ENCODE peak calls at places on chromosomes 11 and 22, in eight cellular contexts. B is testis, S is ovary, O is lower leg skin, G is transverse colon, Q is breast epithelium, Y is tibial nerve, X is Peyer's patch. V is an unnamed sample.

GRCh38 chr11:72036687-72037086 is 38.0 kb downstream of the IL18BP start:
- DNase-seq in B (no peak), S (no peak), O (no peak), G (no peak), Q (no peak), Y (no peak), X (no peak), V (no peak)

GRCh38 chr11:118911113-118911879 is 14.4 kb downstream of the BCL9L start:
- DNase-seq in B (no peak), S (no peak), O (no peak), G (peak; percentile 58), Q (no peak), Y (no peak), X (peak; percentile 76), V (no peak)

GRCh38 chr11:124746621-124747243 is 5.3 kb downstream of the VSIG2 start:
- DNase-seq in B (peak; percentile 62), S (peak; percentile 50), O (peak; percentile 95), G (peak; percentile 94), Q (peak; percentile 75), Y (no peak), X (peak; percentile 96), V (peak; percentile 95)

GRCh38 chr11:68998390-68998911 is 14.6 kb downstream of the MRGPRF start:
- DNase-seq in B (peak; percentile 16), S (peak; percentile 28), O (peak; percentile 81), G (peak; percentile 24), Q (no peak), Y (peak; percentile 9), X (peak; percentile 45), V (no peak)

GRCh38 chr22:17779286-17780115 is 5.2 kb upstream of the BID start:
- DNase-seq in B (no peak), S (no peak), O (no peak), G (no peak), Q (no peak), Y (no peak), X (no peak), V (no peak)

GRCh38 chr22:27460596-27461347 is 340.8 kb downstream of the MN1 start:
- DNase-seq in B (peak; percentile 34), S (no peak), O (peak; percentile 90), G (no peak), Q (peak; percentile 45), Y (peak; percentile 20), X (no peak), V (peak; percentile 12)

GRCh38 chr11:72720806-72721205 is 31.4 kb downstream of the ARAP1 start:
- DNase-seq in B (no peak), S (no peak), O (no peak), G (no peak), Q (no peak), Y (no peak), X (no peak), V (no peak)

GRCh38 chr22:24417901-24418641 is 9.3 kb upstream of the ADORA2A start:
- DNase-seq in B (no peak), S (peak; percentile 16), O (peak; percentile 84), G (no peak), Q (no peak), Y (no peak), X (peak; percentile 47), V (no peak)

GRCh38 chr11:96391698-96392307 is 2.0 kb downstream of the JRKL start:
- DNase-seq in B (no peak), S (no peak), O (no peak), G (no peak), Q (no peak), Y (no peak), X (no peak), V (no peak)

GRCh38 chr11:65315204-65315865 is 669 bp downstream of the CDC42EP2 start:
- DNase-seq in B (peak; percentile 83), S (peak; percentile 86), O (peak; percentile 95), G (peak; percentile 85), Q (peak; percentile 53), Y (peak; percentile 66), X (peak; percentile 92), V (peak; percentile 80)

GRCh38 chr11:113006916-113007445 is 45.8 kb downstream of the NCAM1 start:
- DNase-seq in B (no peak), S (no peak), O (no peak), G (no peak), Q (no peak), Y (no peak), X (no peak), V (no peak)

GRCh38 chr22:42613869-42614268 is 814 bp downstream of the POLDIP3 start:
- DNase-seq in B (no peak), S (no peak), O (peak; percentile 89), G (no peak), Q (no peak), Y (no peak), X (no peak), V (no peak)

GRCh38 chr22:42612336-42612735 is 2.3 kb downstream of the POLDIP3 start:
- DNase-seq in B (no peak), S (no peak), O (no peak), G (no peak), Q (no peak), Y (no peak), X (no peak), V (no peak)

GRCh38 chr22:42617155-42617983 is 2.7 kb upstream of the POLDIP3 start:
- DNase-seq in B (no peak), S (no peak), O (no peak), G (no peak), Q (no peak), Y (no peak), X (no peak), V (no peak)

GRCh38 chr22:42615092-42615859 is 593 bp upstream of the POLDIP3 start:
- DNase-seq in B (peak; percentile 92), S (peak; percentile 91), O (peak; percentile 96), G (peak; percentile 92), Q (peak; percentile 90), Y (peak; percentile 74), X (peak; percentile 80), V (peak; percentile 86)

GRCh38 chr22:42614312-42615091 is at the start of gene POLDIP3:
- DNase-seq in B (peak; percentile 100), S (peak; percentile 100), O (peak; percentile 100), G (peak; percentile 100), Q (peak; percentile 99), Y (peak; percentile 98), X (peak; percentile 99), V (peak; percentile 99)
- TF ChIP-seq POLR2A in B (peak; percentile 57), S (peak; percentile 60), O (no peak), G (peak; percentile 49), Q (peak; percentile 59), Y (peak; percentile 28), X (peak; percentile 47), V (peak; percentile 84)

GRCh38 chr22:41906822-41907221 is 8.1 kb downstream of the SHISA8 start:
- DNase-seq in B (no peak), S (no peak), O (no peak), G (no peak), Q (no peak), Y (no peak), X (no peak), V (no peak)

GRCh38 chr22:41904450-41905410 is 10.1 kb downstream of the SHISA8 start:
- DNase-seq in B (no peak), S (no peak), O (no peak), G (no peak), Q (no peak), Y (no peak), X (no peak), V (no peak)

GRCh38 chr22:41907436-41908401 is 7.2 kb downstream of the SHISA8 start:
- DNase-seq in B (no peak), S (no peak), O (no peak), G (no peak), Q (no peak), Y (no peak), X (no peak), V (no peak)

GRCh38 chr22:41902932-41903421 is 11.9 kb downstream of the SHISA8 start:
- DNase-seq in B (peak; percentile 84), S (no peak), O (no peak), G (no peak), Q (peak; percentile 64), Y (no peak), X (no peak), V (peak; percentile 15)

GRCh38 chr22:41905411-41906202 is 9.3 kb downstream of the SHISA8 start:
- DNase-seq in B (no peak), S (no peak), O (no peak), G (no peak), Q (no peak), Y (no peak), X (no peak), V (no peak)
- TF ChIP-seq POLR2A in B (no peak), S (no peak), O (no peak), G (no peak), Q (no peak), Y (no peak), X (no peak), V (no peak)

DNA sequence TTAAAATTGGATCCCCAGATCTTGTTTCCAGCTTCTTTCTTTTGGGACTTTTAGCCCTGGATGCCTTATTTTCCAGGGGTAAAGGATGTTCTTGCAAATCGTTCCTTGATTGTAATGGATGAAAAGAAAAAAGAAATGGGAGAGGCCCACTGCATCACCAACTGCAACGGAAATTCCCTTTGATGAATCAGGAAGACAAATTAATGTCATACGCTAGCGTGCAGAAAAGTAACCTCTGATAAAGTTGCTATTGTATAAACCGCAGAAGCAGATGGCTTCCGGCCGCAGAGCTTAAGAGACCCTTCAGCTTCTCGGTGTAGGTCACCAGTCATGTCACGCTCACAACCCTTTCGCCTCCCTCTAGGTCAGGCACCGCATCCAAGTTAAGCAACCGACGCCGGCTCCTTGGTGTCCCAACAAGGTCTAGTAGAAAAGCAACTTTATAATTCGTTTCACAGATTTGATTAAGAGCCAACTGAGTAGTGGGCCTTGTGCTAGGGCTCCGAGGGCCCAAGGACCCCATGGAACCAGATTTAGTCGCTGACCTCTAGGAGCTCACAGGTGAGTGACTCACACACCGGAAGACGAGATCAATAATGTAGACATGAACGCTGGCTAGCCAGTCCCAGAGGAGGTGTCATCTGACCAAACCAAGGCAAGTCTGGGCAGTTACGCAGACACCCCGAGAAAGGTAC is 1.3 kb upstream of the ZFP91 start:
- DNase-seq in B (peak; percentile 63), S (no peak), O (peak; percentile 93), G (peak; percentile 66), Q (no peak), Y (peak; percentile 28), X (no peak), V (peak; percentile 46)
- TF ChIP-seq POLR2A in B (peak; percentile 57), S (peak; percentile 74), O (no peak), G (peak; percentile 94), Q (peak; percentile 56), Y (peak; percentile 48), X (peak; percentile 90), V (peak; percentile 29)

GRCh38 chr22:20660441-20661054 is 113.4 kb upstream of the SERPIND1 start:
- DNase-seq in B (no peak), S (no peak), O (no peak), G (no peak), Q (no peak), Y (no peak), X (no peak), V (no peak)

GRCh38 chr22:20663137-20663828 is 110.6 kb upstream of the SERPIND1 start:
- DNase-seq in B (no peak), S (no peak), O (no peak), G (no peak), Q (no peak), Y (no peak), X (no peak), V (no peak)

GRCh38 chr22:20659258-20659657 is 114.7 kb upstream of the SERPIND1 start:
- DNase-seq in B (no peak), S (no peak), O (no peak), G (no peak), Q (no peak), Y (no peak), X (no peak), V (no peak)

GRCh38 chr22:20659920-20660319 is 114.0 kb upstream of the SERPIND1 start:
- DNase-seq in B (no peak), S (no peak), O (no peak), G (no peak), Q (no peak), Y (no peak), X (no peak), V (no peak)

GRCh38 chr22:20661473-20661872 is 112.4 kb upstream of the SERPIND1 start:
- DNase-seq in B (no peak), S (no peak), O (no peak), G (no peak), Q (no peak), Y (no peak), X (no peak), V (no peak)
- TF ChIP-seq POLR2A in B (no peak), S (no peak), O (no peak), G (no peak), Q (no peak), Y (no peak), X (no peak), V (no peak)